ENCODE peak calls at places on chromosomes 13 and 19, in five cellular contexts. Q is H9, H is H1, J is mesenchymal stem cell, O is trophoblast cell. C is an unnamed sample.

GRCh38 chr19:46115396-46116109 is 8.9 kb downstream of the IGFL3 start:
- DNase-seq in Q (no peak), O (no peak), H (no peak), J (peak), C (no peak)

GRCh38 chr19:7888145-7888825 is at the start of gene LRRC8E:
- DNase-seq in H (no peak), J (peak), O (peak), Q (peak), C (peak)

GRCh38 chr13:114106526-114106925 is 25.9 kb downstream of the RASA3 start:
- DNase-seq in H (no peak), O (no peak), Q (no peak), J (no peak), C (no peak)

GRCh38 chr13:31236211-31236786 is 36.5 kb downstream of the B3GLCT start:
- DNase-seq in J (peak), Q (no peak), H (no peak), O (peak), C (peak)

GRCh38 chr13:31909889-31910551 is 121.6 kb upstream of the FRY start:
- DNase-seq in O (peak), J (peak), Q (no peak), H (no peak), C (peak)

GRCh38 chr19:12794196-12794921 is 3.1 kb downstream of the JUNB start:
- DNase-seq in Q (no peak), H (no peak), J (peak), O (peak), C (no peak)

GRCh38 chr19:29923653-29924052 is 18.4 kb upstream of the URI1 start:
- DNase-seq in H (no peak), Q (no peak), J (no peak), O (no peak), C (no peak)

GRCh38 chr13:24066405-24067292 is 93.9 kb upstream of the SPATA13 start:
- DNase-seq in H (no peak), J (no peak), O (no peak), Q (peak), C (no peak)

GRCh38 chr19:4376991-4377781 is 23.2 kb downstream of the SH3GL1 start:
- DNase-seq in Q (no peak), J (no peak), H (no peak), O (no peak), C (no peak)

GRCh38 chr13:24671367-24672117 is 8.7 kb upstream of the ATP12A start:
- DNase-seq in H (no peak), O (peak), J (peak), Q (peak), C (peak)

GRCh38 chr13:22740264-22740663 is 440.5 kb upstream of the SGCG start:
- DNase-seq in O (peak), J (no peak), Q (no peak), H (no peak), C (peak)

GRCh38 chr13:112748947-112749346 is 59.1 kb downstream of the ATP11A start:
- DNase-seq in J (no peak), Q (no peak), O (peak), H (no peak), C (no peak)

GRCh38 chr13:58949646-58950045 is 1214.1 kb downstream of the DIAPH3 start:
- DNase-seq in Q (no peak), O (no peak), H (no peak), J (no peak), C (no peak)

GRCh38 chr19:6519289-6519688 is 11.5 kb upstream of the TNFSF9 start:
- DNase-seq in Q (no peak), O (peak), J (no peak), H (no peak), C (no peak)

GRCh38 chr19:50341091-50341564 is 12.0 kb upstream of the KCNC3 start:
- DNase-seq in J (no peak), Q (no peak), O (no peak), H (no peak), C (no peak)

GRCh38 chr19:40147338-40147692 is 43.9 kb upstream of the MAP3K10 start:
- DNase-seq in Q (no peak), J (no peak), O (no peak), H (no peak), C (no peak)

GRCh38 chr19:43481701-43482100 is 16.3 kb upstream of the LYPD3 start:
- DNase-seq in H (no peak), J (no peak), Q (no peak), O (no peak), C (no peak)

GRCh38 chr13:88068316-88068715 is 397.1 kb downstream of the SLITRK5 start:
- DNase-seq in Q (no peak), J (peak), O (peak), H (no peak), C (no peak)

GRCh38 chr19:35444735-35445134 is 3.3 kb upstream of the FFAR2 start:
- DNase-seq in J (no peak), Q (no peak), H (no peak), O (no peak), C (no peak)

GRCh38 chr19:32651729-32652140 is 23.2 kb downstream of the ANKRD27 start:
- DNase-seq in Q (peak), O (peak), J (no peak), H (peak), C (peak)

GRCh38 chr13:98525852-98526512 is 50.9 kb downstream of the STK24 start:
- DNase-seq in Q (no peak), H (no peak), O (no peak), J (no peak), C (no peak)

GRCh38 chr13:80716610-80717081 is 375.7 kb upstream of the SPRY2 start:
- DNase-seq in J (peak), H (no peak), O (no peak), Q (no peak), C (no peak)

GRCh38 chr13:76792680-76793334 is 93.4 kb downstream of the KCTD12 start:
- DNase-seq in J (peak), Q (no peak), O (peak), H (no peak), C (no peak)

DNA sequence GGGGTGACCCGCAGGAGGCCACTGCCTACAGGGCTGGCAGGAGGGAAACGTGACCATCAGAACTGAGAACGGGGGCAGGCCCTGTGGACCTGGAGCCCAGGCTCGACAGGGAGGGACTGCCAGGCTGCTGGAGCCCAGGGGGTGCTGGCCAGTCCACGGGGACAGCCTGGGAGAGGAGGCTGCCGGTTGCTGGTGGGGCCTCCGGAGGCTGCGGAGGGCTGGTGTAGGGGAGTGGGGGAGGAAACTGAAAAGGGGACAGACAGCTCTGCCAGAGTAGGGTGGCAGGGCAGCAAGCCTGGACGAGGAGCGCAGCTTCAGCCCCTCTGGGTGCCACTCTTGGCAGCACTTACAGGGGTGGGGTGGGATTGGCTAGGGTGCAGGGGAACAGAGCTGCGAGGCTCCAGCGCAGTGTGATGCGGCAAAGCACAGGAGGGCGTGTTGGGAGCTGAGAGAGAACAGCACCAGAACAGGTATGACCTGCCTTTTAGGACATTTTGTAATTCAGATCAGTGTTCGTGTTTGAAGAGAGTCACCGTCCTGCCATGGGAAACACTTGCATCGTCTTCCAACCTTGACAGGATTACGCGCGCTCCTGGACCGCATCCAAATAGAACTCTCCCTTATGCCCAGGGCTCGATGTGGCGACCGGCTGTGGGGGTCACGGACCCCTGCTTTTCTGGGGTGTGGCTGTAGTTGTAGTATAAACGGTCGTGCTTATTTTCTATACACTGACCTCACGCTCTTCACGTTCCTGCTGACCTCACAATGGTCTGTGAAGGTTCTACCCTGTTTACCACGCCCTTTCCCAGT is 19.9 kb upstream of the ARHGEF7 start:
- DNase-seq in O (peak), H (no peak), Q (no peak), J (no peak), C (no peak)
- H2BK12ac ChIP-seq in O (no peak), H (no peak), Q (no peak), J (no peak), C (no peak)

GRCh38 chr13:44866512-44866911 is 122.8 kb downstream of the NUFIP1 start:
- DNase-seq in H (no peak), J (no peak), O (no peak), Q (no peak), C (no peak)

GRCh38 chr13:44867825-44868224 is 121.4 kb downstream of the NUFIP1 start:
- DNase-seq in H (no peak), Q (no peak), J (no peak), O (no peak), C (no peak)

GRCh38 chr13:44869167-44869566 is 120.1 kb downstream of the NUFIP1 start:
- DNase-seq in J (no peak), Q (no peak), O (no peak), H (no peak), C (no peak)

GRCh38 chr13:44870456-44870929 is 118.8 kb downstream of the NUFIP1 start:
- DNase-seq in Q (no peak), O (no peak), H (no peak), J (no peak), C (no peak)

DNA sequence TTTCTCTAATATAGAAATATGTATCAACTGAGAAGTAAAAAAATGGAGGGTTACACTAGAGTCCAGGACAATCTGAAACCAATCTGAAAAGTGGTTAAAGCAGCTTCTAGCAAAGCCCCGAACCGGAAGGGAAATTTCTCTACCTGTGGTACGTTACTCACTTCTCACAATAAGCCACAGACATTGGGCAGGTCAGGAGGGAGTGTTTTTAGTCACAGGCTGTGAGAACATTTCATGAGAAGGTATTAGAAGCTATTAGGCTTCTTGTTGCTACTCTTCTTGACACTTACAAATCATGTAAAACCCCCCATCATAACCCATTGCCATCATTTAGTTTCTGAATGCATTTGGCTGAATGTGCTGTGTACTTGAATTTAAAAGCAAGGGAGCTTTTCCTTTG is 120.9 kb downstream of the NUFIP1 start:
- DNase-seq in J (no peak), Q (no peak), O (no peak), H (no peak), C (no peak)
- H2BK12ac ChIP-seq in J (no peak), Q (no peak), O (no peak), H (no peak), C (no peak)

DNA sequence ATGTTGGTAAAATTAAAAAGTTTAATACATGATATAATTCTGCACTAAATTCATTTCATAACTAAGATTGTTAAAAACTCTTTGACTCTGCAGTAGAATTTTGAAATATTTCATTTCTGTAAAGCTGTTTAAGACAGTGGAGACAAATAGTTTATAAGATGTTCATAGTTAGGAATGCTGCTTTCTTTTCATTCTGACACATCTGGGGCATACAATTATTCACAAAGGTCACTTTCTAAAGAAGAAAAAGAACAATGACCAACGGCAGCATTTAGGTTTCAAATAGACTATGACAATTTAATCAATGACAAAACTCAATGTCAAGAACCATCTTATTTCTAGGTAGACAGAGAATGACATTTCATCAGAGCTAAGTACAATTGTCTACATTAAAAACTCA is 1422.1 kb downstream of the PCDH9 start:
- DNase-seq in Q (no peak), H (no peak), O (no peak), J (no peak), C (no peak)
- H2BK12ac ChIP-seq in Q (no peak), H (no peak), O (no peak), J (no peak), C (no peak)

GRCh38 chr19:41774515-41774980 is 19.2 kb downstream of the CEACAM6 start:
- DNase-seq in Q (no peak), O (no peak), J (no peak), H (no peak), C (no peak)
- H2BK12ac ChIP-seq in Q (no peak), O (no peak), J (no peak), H (no peak), C (no peak)

GRCh38 chr13:104773775-104774174 is 1707.6 kb upstream of the SLC10A2 start:
- DNase-seq in J (peak), H (no peak), Q (no peak), O (peak), C (peak)
- H2BK12ac ChIP-seq in J (no peak), H (no peak), Q (no peak), O (no peak), C (no peak)

DNA sequence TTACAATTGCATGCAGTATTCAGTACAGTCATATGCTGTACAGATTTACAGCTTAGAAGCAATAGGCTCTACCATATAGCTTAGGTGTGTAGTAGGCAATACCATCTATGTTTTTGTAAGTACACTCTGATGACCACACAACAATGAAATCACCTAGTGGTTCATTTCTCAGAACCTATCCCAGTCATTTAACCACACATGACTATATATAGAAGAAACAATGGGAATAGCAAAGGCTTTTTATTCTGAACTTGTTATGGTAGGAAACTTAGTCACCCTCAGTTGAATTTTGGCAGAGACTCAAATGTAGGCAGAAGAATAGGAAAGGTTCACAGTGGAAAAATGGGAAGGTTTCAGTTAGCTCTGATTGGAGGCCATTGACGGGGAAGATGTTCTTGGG is 1075.1 kb upstream of the MIR17HG start:
- DNase-seq in O (no peak), J (no peak), H (no peak), Q (no peak), C (no peak)
- H2BK12ac ChIP-seq in O (no peak), J (no peak), H (no peak), Q (no peak), C (no peak)

DNA sequence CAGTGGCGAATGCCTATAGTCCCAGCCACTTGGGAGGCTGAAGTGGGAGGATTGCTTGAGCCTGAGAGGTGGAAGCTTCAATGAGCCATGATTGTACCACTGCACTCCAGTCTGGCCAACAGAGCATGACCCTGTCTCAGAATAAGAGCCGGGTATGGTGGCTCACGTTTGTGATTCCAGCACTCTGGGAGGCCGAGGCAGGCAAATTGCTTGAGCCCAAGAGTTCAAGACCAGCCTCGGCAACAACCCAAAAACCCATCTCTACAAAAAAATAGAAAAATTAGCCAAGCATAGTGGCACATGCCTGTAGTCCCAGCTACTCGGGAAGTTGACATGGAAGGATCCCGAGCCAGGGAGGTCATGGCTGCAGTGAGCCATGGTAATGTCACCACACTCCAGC is 5.3 kb upstream of the NECTIN2 start:
- DNase-seq in J (no peak), O (no peak), Q (no peak), H (no peak), C (no peak)
- H2BK12ac ChIP-seq in J (no peak), O (no peak), Q (no peak), H (no peak), C (no peak)

DNA sequence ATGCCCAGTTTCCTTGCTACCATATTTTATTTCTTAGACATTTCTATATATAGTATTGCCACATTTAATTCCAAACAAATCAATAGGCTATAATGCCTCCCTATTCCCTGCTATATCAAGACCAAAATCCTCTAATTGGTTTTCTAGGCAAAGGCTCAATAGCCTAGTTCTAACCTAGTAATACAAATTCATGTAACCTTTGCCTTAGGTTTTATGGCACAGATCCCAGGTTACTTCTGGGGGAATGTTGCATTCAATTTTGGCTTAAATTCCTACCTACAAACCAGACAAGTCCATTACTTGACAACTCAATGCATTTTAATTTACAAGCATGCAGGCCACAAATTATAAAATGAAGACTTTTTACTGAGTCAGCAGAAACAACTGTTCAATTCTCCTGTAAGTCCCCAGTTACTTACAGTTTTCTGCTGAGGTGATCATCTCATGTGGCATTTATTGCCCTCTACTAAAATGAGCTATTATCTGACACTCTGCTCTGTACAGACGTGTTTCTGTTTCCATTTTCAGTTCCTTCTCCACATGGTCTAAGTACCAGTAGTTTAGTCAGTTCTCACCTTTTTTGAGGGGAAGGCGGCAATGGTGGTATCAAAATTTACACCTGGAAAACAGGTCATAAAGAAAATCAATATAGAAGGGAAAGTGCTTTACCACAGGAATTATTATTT is 11.7 kb downstream of the KCNRG start:
- DNase-seq in Q (no peak), H (no peak), O (no peak), J (no peak), C (no peak)
- H2BK12ac ChIP-seq in Q (no peak), H (no peak), O (no peak), J (no peak), C (no peak)

GRCh38 chr19:959935-960502 is 24.1 kb upstream of the WDR18 start:
- DNase-seq in O (no peak), H (no peak), J (no peak), Q (peak), C (no peak)
- H2BK12ac ChIP-seq in O (no peak), H (no peak), J (peak), Q (no peak), C (peak)

DNA sequence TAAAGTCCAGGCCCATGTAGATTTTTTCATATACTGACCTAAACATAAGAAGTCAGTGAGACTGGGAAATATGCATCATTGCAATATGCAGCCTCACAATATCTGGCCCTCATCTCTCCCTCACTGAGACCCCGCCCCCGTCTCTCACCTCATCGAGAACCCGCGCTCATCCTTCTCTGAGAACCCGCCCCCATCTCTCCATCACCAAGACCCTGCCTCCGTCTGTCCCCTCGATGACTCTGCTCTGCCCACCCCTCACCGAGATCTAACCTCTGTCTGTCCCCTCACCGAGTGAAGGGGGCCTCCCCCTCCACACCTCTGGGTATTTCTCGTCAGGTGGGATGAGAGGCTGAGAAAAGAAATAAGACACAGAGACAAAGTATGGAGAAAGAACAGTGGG is 20.5 kb upstream of the ZNF846 start:
- DNase-seq in J (no peak), Q (peak), O (no peak), H (no peak), C (no peak)
- H2BK12ac ChIP-seq in J (no peak), Q (no peak), O (no peak), H (no peak), C (no peak)

C was measured in neuronal stem cell.